ENCODE peak calls at places on chromosomes 12 and 14, in five cellular contexts. G, Z, K, O and X are unnamed samples.

GRCh38 chr12:107515446-107515958 is 170.1 kb upstream of the PWP1 start:
- DNase-seq in G (no peak), Z (peak), K (no peak), O (peak), X (no peak)

GRCh38 chr14:99575043-99576023 is 28.7 kb downstream of the CCDC85C start:
- DNase-seq in G (peak), Z (no peak), K (no peak), O (peak), X (no peak)

GRCh38 chr14:98633380-98633779 is 638.6 kb downstream of the BCL11B start:
- DNase-seq in G (no peak), Z (no peak), K (no peak), O (no peak), X (no peak)

GRCh38 chr14:29028973-29029582 is 262.5 kb downstream of the FOXG1 start:
- DNase-seq in G (no peak), Z (peak), K (no peak), O (peak), X (peak)

GRCh38 chr12:67107751-67108269 is 161.3 kb upstream of the CAND1 start:
- DNase-seq in G (no peak), Z (no peak), K (no peak), O (no peak), X (no peak)

GRCh38 chr12:14167005-14167628 is 185.7 kb upstream of the GRIN2B start:
- DNase-seq in G (peak), Z (peak), K (peak), O (peak), X (peak)

GRCh38 chr12:105221588-105222325 is 14.2 kb downstream of the APPL2 start:
- DNase-seq in G (no peak), Z (no peak), K (no peak), O (no peak), X (no peak)

GRCh38 chr12:79549531-79550271 is 141.1 kb downstream of the PAWR start:
- DNase-seq in G (no peak), Z (no peak), K (no peak), O (no peak), X (no peak)

GRCh38 chr12:1553546-1553945 is 40.8 kb downstream of the FBXL14 start:
- DNase-seq in G (no peak), Z (no peak), K (no peak), O (no peak), X (no peak)

GRCh38 chr12:75750950-75751349 is 239.5 kb upstream of the KRR1 start:
- DNase-seq in G (no peak), Z (peak), K (no peak), O (no peak), X (peak)

GRCh38 chr12:27542628-27543027 is 18.6 kb downstream of the PPFIBP1 start:
- DNase-seq in G (no peak), Z (peak), K (no peak), O (peak), X (peak)

GRCh38 chr12:93229494-93230310 is 148.0 kb upstream of the NUDT4 start:
- DNase-seq in G (no peak), Z (peak), K (no peak), O (peak), X (peak)

GRCh38 chr12:106566771-106567170 is 16.0 kb upstream of the RFX4 start:
- DNase-seq in G (no peak), Z (no peak), K (no peak), O (no peak), X (no peak)

GRCh38 chr12:11581179-11581755 is 68.2 kb upstream of the ETV6 start:
- DNase-seq in G (peak), Z (peak), K (peak), O (peak), X (peak)

GRCh38 chr14:61502459-61503093 is 181.2 kb downstream of the PRKCH start:
- DNase-seq in G (no peak), Z (no peak), K (no peak), O (no peak), X (peak)